ENCODE peak calls at places on chromosome 20, in nine cellular contexts. F is HL-60, C is breast epithelium, U is sigmoid colon, G is SK-N-SH, R is stomach, T is HCT116, J is endothelial cell of umbilical vein, I is spleen. D is an unnamed sample.

GRCh38 chr20:57451356-57451755 is 60.2 kb downstream of the RBM38 start:
- DNase-seq in T (no peak), C (no peak), U (no peak), I (peak), J (no peak), R (no peak), G (no peak), F (no peak), D (no peak)

GRCh38 chr20:44138859-44139258 is 48.1 kb downstream of the JPH2 start:
- DNase-seq in T (no peak), G (no peak), U (peak), F (no peak), R (no peak), C (no peak), J (no peak), I (no peak), D (no peak)

GRCh38 chr20:14415492-14415891 is 78.1 kb upstream of the FLRT3 start:
- DNase-seq in I (no peak), T (no peak), G (no peak), U (no peak), J (peak), F (no peak), C (no peak), R (no peak), D (no peak)

GRCh38 chr20:1800180-1800579 is 95.0 kb upstream of the SIRPA start:
- DNase-seq in G (no peak), R (no peak), I (no peak), F (no peak), U (no peak), C (no peak), J (no peak), T (no peak), D (no peak)

GRCh38 chr20:50389437-50389807 is 120.8 kb upstream of the PTPN1 start:
- DNase-seq in F (no peak), G (no peak), I (no peak), T (no peak), C (no peak), U (no peak), R (peak), J (no peak), D (no peak)

GRCh38 chr20:62888406-62888805 is 26.8 kb upstream of the TCFL5 start:
- DNase-seq in U (no peak), I (no peak), C (no peak), T (no peak), F (no peak), R (no peak), J (no peak), G (no peak), D (no peak)

GRCh38 chr20:59269396-59270025 is 30.9 kb upstream of the EDN3 start:
- DNase-seq in U (no peak), G (peak), I (no peak), J (no peak), T (no peak), F (no peak), R (no peak), C (no peak), D (no peak)

GRCh38 chr20:2305946-2306345 is 10.1 kb downstream of the TGM3 start:
- DNase-seq in I (no peak), R (no peak), G (no peak), T (no peak), J (no peak), U (no peak), F (no peak), C (no peak), D (no peak)

GRCh38 chr20:62054451-62054953 is 11.2 kb downstream of the TAF4 start:
- DNase-seq in U (no peak), I (peak), T (no peak), R (no peak), J (no peak), G (no peak), F (no peak), C (no peak), D (no peak)

DNA sequence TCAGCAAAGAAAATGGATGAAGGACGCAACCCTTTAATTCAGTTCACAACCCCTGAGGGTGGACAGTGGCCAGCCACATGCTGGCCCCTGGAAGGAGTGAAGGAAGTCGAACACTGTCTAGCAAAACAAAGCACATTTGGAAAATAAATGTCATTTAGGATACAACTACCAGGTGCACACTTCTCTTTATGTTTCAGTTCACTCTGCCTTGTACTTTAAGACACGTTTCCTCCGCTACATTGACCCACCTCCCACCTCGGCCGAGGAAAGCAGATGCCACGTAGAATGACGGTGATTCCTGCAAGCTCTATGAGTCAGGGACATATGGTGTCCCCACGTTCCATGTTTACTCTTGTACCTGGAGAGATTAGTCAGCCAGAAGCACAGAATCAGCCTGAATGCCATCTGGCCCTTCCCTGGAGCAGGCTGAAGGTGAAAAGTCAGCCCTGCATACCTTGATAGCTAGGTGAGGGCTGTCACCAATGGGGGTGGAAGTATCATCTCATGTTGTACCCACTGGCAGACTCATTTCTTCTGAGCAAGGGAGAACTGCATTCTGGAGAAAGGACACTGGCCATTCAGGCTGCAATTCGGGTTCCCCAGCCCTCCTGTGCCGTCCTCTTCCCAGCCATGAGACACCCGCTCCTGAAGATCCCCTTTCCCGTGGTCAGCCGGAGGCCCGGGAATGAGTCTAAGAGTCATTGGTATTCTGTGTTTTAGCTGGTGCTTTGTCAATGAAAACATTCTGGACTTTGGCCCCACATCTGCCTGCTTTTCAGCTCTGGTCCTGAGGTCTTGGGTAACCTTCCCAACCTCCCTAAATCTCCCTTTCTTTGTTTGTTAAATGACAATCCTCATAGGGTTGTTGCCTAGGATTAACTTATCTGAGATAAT is 60.6 kb downstream of the FOXA2 start:
- DNase-seq in U (no peak), G (no peak), R (peak), C (no peak), J (no peak), F (no peak), T (no peak), I (no peak), D (no peak)
- TF ChIP-seq POLR2AphosphoS5 in U (no peak), G (no peak), R (no peak), C (no peak), J (no peak), F (no peak), T (no peak), I (no peak), D (no peak)

GRCh38 chr20:41242352-41242751 is 75.2 kb downstream of the ZHX3 start:
- DNase-seq in F (no peak), J (no peak), R (no peak), C (no peak), G (no peak), T (no peak), U (no peak), I (no peak), D (no peak)

GRCh38 chr20:41247523-41248370 is 69.8 kb downstream of the ZHX3 start:
- DNase-seq in G (no peak), T (no peak), R (no peak), J (peak), I (no peak), F (no peak), C (no peak), U (no peak), D (no peak)

GRCh38 chr20:41248371-41249024 is 69.0 kb downstream of the ZHX3 start:
- DNase-seq in I (no peak), F (no peak), C (no peak), U (no peak), G (no peak), R (no peak), T (no peak), J (peak), D (no peak)

GRCh38 chr20:41242807-41243206 is 74.7 kb downstream of the ZHX3 start:
- DNase-seq in F (no peak), R (no peak), J (no peak), G (no peak), C (no peak), T (no peak), I (no peak), U (no peak), D (no peak)

DNA sequence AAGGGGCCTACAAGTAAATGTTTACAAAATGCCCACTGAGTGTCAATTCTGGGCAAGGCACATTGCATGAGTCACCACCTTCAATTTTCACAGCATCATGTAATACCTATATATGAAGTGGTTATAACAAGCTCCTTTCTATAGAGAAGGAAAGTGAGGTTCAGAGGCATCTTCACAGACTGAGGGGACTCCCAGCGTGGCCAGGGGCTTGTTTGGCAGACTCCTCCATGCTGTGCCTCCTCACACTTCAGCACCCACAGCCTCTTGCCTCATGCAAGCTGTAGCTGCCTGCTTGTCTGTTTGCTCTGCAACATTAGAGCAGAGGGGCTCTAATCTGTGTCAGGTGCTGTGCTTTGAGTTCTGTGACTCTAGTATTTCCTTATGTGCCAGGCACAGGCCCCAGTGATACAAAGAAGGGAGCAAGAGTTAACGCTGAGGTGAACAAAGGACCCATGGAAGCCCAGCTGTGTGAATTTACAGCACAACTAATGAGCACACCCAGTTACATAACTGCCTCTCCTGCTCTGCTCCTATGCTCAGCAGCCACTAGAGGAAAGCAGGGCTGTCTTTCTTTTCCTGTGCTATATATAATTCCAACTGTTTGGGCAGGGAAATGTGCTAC is 72.3 kb downstream of the ZHX3 start:
- DNase-seq in C (no peak), F (no peak), R (no peak), T (no peak), G (no peak), U (peak), J (peak), I (no peak), D (no peak)
- TF ChIP-seq POLR2AphosphoS5 in C (no peak), F (no peak), R (peak), T (no peak), G (no peak), U (peak), J (no peak), I (no peak), D (no peak)

DNA sequence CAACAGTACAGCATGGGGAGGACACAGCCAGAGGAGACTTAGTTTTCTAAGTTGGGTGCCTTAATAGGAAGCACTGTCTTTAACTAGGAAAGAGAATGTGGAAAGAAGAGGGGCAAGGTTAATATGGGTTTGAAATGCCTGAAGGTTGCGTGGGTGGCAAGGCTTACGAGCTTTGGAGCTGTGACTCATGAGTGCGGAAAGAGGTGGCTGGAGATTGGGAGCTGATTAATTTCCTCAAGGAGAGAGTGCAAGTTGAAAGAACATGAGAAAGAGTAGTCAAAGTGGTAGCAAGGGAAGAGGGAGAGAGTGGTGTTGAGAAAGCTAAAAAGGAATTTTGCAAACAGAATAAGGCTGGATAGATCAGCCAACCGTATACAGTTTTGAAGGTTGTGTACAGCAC is 315.1 kb upstream of the PRND start:
- DNase-seq in U (no peak), I (no peak), G (no peak), R (no peak), T (peak), C (no peak), J (peak), F (no peak), D (no peak)
- TF ChIP-seq POLR2AphosphoS5 in U (no peak), I (no peak), G (no peak), R (no peak), T (no peak), C (no peak), J (no peak), F (no peak), D (no peak)

DNA sequence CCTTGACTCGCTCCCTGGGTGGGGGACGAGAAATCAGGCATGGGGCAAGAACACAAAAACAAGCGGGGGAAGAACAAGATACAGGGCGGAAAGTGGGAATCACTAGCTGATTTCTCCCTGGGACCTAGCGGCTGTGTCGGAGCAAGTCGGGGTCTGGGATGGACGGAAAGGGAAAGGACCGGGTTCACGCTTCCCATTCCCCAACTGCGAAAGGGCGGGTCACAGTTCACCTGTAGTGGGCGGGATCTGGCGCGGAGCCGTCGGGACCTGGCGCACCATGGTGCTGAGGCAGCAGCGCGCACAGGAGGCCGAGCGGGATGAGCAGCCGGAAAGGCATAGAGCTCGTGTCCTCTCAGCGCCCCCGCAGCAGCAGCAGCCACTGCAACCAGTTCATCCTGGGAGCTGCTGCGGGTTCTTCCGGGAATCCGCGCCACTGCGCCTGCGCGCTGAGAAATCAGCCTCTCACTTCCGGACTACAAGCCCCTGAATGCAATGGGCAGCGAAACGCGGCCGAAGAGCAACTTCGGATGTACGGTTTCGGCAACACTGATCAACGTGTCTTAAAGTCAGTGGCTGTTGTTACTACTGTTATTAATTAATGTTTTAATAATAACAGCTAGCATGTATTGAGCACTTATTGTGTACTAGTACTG is at the start of gene EDEM2:
- DNase-seq in I (peak), U (peak), R (peak), C (peak), G (peak), J (peak), T (peak), F (peak), D (peak)
- TF ChIP-seq POLR2AphosphoS5 in I (peak), U (peak), R (peak), C (peak), G (peak), J (peak), T (peak), F (peak), D (peak)

DNA sequence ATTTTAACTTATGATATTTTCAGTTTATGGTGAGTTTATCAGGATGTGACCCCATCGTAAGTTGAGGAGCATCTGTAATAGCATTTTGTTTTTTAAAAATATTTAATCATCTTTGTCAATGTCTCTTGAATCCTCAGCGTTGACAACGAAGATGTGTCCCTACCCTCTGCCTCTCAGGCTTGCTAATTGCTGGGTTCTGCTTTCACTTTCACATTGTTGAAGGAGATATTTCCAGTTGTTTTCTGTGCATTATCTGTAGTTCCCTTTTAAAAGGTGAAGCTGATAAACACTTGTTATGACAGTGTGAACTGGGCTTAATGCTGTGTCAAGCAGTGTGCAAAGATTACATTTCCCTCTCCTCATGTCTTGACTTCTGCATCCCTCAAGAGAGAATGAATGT is 54.8 kb downstream of the CSE1L start:
- DNase-seq in I (no peak), G (no peak), R (no peak), J (no peak), C (no peak), T (no peak), U (no peak), F (no peak), D (no peak)
- TF ChIP-seq POLR2AphosphoS5 in I (no peak), G (no peak), R (no peak), J (no peak), C (no peak), T (no peak), U (no peak), F (no peak), D (no peak)